ENCODE peak calls at places on chromosomes 11 and 22, in eight cellular contexts. S, J, I, W, X, F, B and A are unnamed samples. For H3K4me1 and H3K36me3, the result is how much of the 10 kb centered on the place peaks cover.

GRCh38 chr22:42881982-42882656 is 25.0 kb upstream of the ARFGAP3 start:
- DNase-seq in S (no peak), J (no peak), I (no peak), W (no peak), X (no peak), F (peak), B (no peak), A (no peak)

GRCh38 chr11:60905551-60906113 is 753 bp downstream of the PRPF19 start:
- DNase-seq in S (peak), J (no peak), I (peak), W (no peak), X (peak), F (peak), B (peak), A (no peak)

GRCh38 chr11:8501838-8502237 is 92.2 kb downstream of the STK33 start:
- DNase-seq in S (no peak), J (no peak), I (peak), W (no peak), X (no peak), F (no peak), B (no peak), A (no peak)

GRCh38 chr11:7520981-7521487 is 7.2 kb downstream of the PPFIBP2 start:
- DNase-seq in S (no peak), J (no peak), I (no peak), W (no peak), X (peak), F (no peak), B (no peak), A (no peak)

GRCh38 chr22:44827666-44828065 is 75.3 kb downstream of the ARHGAP8 start:
- DNase-seq in S (no peak), J (no peak), I (no peak), W (peak), X (no peak), F (no peak), B (no peak), A (no peak)

GRCh38 chr11:128956401-128957203 is 13.9 kb upstream of the TP53AIP1 start:
- DNase-seq in S (no peak), J (no peak), I (peak), W (no peak), X (peak), F (peak), B (peak), A (peak)

GRCh38 chr11:132862918-132863317 is 669.4 kb downstream of the OPCML start:
- DNase-seq in S (no peak), J (no peak), I (no peak), W (no peak), X (no peak), F (no peak), B (no peak), A (no peak)

GRCh38 chr11:58780578-58780977 is 48.8 kb upstream of the GLYAT start:
- DNase-seq in S (no peak), J (no peak), I (no peak), W (no peak), X (no peak), F (no peak), B (no peak), A (no peak)

GRCh38 chr11:45722144-45722543 is 56.7 kb upstream of the CHST1 start:
- DNase-seq in S (no peak), J (no peak), I (no peak), W (no peak), X (no peak), F (no peak), B (no peak), A (no peak)

GRCh38 chr22:49307071-49307830 is 520.4 kb downstream of the BRD1 start:
- DNase-seq in S (peak), J (no peak), I (no peak), W (no peak), X (no peak), F (no peak), B (no peak), A (no peak)

GRCh38 chr11:12680246-12680939 is 6.2 kb downstream of the TEAD1 start:
- DNase-seq in S (peak), J (peak), I (peak), W (peak), X (peak), F (peak), B (peak), A (peak)

GRCh38 chr11:126507646-126508045 is 152.2 kb downstream of the ST3GAL4 start:
- DNase-seq in S (peak), J (no peak), I (no peak), W (no peak), X (no peak), F (no peak), B (no peak), A (no peak)

GRCh38 chr11:23263466-23263865 is 403.2 kb upstream of the CCDC179 start:
- DNase-seq in S (no peak), J (no peak), I (no peak), W (no peak), X (no peak), F (no peak), B (no peak), A (no peak)

GRCh38 chr11:10293423-10294288 is at the start of gene SBF2:
- DNase-seq in S (peak), J (peak), I (peak), W (peak), X (peak), F (peak), B (peak), A (peak)

GRCh38 chr11:77066229-77067023 is at the start of gene CAPN5:
- DNase-seq in S (peak), J (peak), I (peak), W (peak), X (peak), F (peak), B (peak), A (peak)

GRCh38 chr22:46533434-46533833 is 4.0 kb downstream of the CELSR1 start:
- DNase-seq in S (no peak), J (no peak), I (no peak), W (no peak), X (no peak), F (no peak), B (no peak), A (no peak)

GRCh38 chr11:26228778-26229177 is 103.2 kb upstream of the ANO3 start:
- DNase-seq in S (no peak), J (no peak), I (peak), W (no peak), X (no peak), F (no peak), B (no peak), A (no peak)

GRCh38 chr11:129295746-129296145 is 79.9 kb upstream of the BARX2 start:
- DNase-seq in S (no peak), J (no peak), I (peak), W (no peak), X (no peak), F (no peak), B (no peak), A (no peak)

GRCh38 chr22:21612858-21613257 is 17.0 kb downstream of the YDJC start:
- DNase-seq in S (no peak), J (no peak), I (no peak), W (no peak), X (no peak), F (no peak), B (no peak), A (no peak)

GRCh38 chr11:119380816-119381185 is 689 bp downstream of the USP2 start:
- DNase-seq in S (no peak), J (no peak), I (no peak), W (no peak), X (no peak), F (no peak), B (no peak), A (peak)

GRCh38 chr22:23176645-23177027 is 3.7 kb upstream of the BCR start:
- DNase-seq in S (no peak), J (no peak), I (no peak), W (no peak), X (peak), F (no peak), B (no peak), A (no peak)

GRCh38 chr22:23177197-23177596 is 3.1 kb upstream of the BCR start:
- DNase-seq in S (no peak), J (no peak), I (no peak), W (no peak), X (peak), F (no peak), B (no peak), A (no peak)

GRCh38 chr22:23179381-23180294 is 671 bp upstream of the BCR start:
- DNase-seq in S (peak), J (no peak), I (no peak), W (no peak), X (peak), F (no peak), B (no peak), A (no peak)

GRCh38 chr22:23178512-23179254 is 1.6 kb upstream of the BCR start:
- DNase-seq in S (peak), J (peak), I (peak), W (peak), X (peak), F (peak), B (peak), A (peak)

DNA sequence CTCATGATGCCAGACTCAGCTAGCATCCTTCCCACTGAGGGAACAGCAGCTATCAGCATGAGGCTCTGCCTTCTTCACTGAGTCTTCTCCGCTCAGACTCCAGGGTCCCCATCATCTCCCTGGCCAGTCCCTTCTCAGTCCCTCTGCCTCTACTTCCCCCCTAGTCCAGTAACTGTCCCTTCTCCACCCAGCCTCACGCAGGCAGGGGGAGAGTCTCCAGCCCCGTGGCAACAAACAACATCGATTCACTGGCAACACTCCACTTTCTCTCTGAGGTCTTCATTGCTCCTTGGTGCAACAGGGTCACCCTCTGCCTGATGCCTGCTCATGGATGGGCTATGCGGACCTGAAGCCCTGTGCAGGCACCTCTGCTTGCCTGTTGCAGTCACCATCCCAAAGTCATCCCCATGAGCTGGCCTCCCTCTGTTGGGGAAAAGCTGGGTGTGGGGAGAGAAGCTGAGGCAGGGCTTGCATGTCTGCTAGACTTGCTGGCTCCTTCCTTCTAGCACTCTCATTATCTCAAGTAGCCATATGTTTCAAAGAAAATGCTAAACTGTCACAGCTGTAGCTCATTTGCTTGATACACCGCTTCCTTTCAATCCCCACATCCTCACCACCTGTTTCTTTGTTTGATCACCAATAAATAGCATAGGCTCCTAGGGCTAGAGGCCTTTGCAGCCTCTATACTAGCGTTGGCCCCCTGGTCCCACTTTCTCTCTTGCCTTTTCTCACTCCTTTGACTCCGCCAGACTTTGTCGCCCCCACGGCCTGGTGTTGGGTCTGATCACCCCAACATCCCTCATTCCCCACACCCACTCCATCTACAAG is 4.3 kb upstream of the BCR start:
- DNase-seq in S (no peak), J (no peak), I (no peak), W (no peak), X (peak), F (peak), B (no peak), A (no peak)
- H3K4me3 ChIP-seq in S (no peak), J (no peak), I (no peak), W (no peak), X (peak), F (no peak), B (no peak), A (no peak)

GRCh38 chr11:105802390-105802789 is 192.5 kb downstream of the GRIA4 start:
- DNase-seq in S (no peak), J (no peak), I (no peak), W (no peak), X (no peak), F (no peak), B (no peak), A (no peak)
- H3K4me1 ChIP-seq in S (under half), J (under half), I (under half), W (under half), X (under half), F (under half), B (under half), A (under half)

GRCh38 chr11:380491-380890 is 11.2 kb downstream of the B4GALNT4 start:
- DNase-seq in S (no peak), J (no peak), I (no peak), W (no peak), X (no peak), F (no peak), B (no peak), A (no peak)

GRCh38 chr11:380996-381395 is 11.7 kb downstream of the B4GALNT4 start:
- DNase-seq in S (no peak), J (no peak), I (no peak), W (peak), X (no peak), F (no peak), B (no peak), A (no peak)

GRCh38 chr11:379205-380094 is 10.2 kb downstream of the B4GALNT4 start:
- DNase-seq in S (no peak), J (no peak), I (no peak), W (peak), X (no peak), F (no peak), B (no peak), A (no peak)

GRCh38 chr11:381501-382072 is 12.3 kb downstream of the B4GALNT4 start:
- DNase-seq in S (no peak), J (no peak), I (no peak), W (peak), X (no peak), F (no peak), B (no peak), A (no peak)

GRCh38 chr11:380095-380480 is 10.8 kb downstream of the B4GALNT4 start:
- DNase-seq in S (no peak), J (no peak), I (no peak), W (peak), X (no peak), F (no peak), B (no peak), A (no peak)
- H3K36me3 ChIP-seq in S (under half), J (under half), I (under half), W (under half), X (under half), F (under half), B (under half), A (under half)

DNA sequence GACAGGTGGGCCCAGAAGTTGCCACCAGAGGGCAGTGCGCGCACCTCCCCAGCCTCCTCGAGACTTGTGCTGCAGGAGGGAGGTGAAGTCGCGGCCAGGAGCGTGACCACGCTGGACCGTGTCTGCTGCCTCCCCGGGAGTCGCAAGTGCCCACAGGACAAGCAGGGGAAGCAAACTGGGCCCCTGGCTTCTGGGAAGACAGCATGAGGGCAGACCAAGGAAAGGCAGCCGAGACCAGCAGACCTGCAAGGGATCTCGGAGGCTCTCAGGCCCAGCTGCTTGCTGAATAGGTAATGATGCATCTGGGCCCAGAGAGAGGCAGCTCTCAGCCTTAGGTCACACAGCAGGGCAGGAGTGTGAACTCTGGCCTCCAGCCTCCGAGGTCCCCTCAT is 17.0 kb upstream of the IL2RB start:
- DNase-seq in S (peak), J (peak), I (peak), W (peak), X (peak), F (peak), B (peak), A (peak)
- H3K4me3 ChIP-seq in S (no peak), J (peak), I (no peak), W (no peak), X (peak), F (no peak), B (peak), A (no peak)

DNA sequence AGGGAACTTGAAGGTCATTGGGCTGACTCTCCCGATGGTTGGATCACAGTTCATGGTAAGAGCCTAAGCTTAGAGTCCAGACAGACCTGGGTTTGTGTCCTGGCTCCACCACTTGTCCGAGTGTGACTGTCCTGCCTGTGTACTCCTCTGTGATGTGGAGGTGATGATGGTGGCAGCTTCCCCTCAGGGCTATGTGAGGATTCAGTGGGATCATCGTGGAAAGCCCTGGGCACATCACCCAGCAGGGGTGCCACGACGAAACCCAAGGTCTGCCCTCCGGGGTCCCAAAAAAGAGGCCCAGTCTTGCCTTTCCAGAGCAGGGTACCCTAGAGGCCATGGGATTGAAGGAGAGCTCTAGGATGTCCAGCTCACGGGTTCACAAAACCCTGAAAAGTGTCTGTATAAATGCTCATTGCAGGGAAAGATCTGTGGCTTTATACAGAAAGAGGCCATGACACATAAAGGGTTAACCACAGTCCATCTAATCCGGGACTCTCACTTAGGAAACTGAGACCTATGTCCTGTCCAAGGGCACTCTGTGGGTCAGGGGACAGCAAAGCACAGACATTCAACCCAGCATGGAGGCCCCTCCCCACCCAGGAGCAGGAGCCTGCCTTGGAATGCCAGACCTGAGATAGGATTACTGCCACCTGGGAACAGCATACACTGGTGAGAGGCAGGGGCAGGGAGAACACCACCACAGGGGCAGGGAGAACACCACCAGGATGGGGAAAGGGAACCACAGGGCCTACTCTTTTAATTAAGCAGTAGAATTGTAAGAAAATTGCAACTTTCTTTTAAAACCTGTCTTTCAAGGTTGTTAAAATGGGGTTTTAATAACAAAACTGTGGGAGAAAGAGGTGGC is 51.3 kb downstream of the IGLL5 start:
- DNase-seq in S (no peak), J (no peak), I (no peak), W (no peak), X (no peak), F (no peak), B (no peak), A (no peak)
- H3K4me1 ChIP-seq in S (under half), J (under half), I (under half), W (under half), X (half or more), F (under half), B (under half), A (under half)

DNA sequence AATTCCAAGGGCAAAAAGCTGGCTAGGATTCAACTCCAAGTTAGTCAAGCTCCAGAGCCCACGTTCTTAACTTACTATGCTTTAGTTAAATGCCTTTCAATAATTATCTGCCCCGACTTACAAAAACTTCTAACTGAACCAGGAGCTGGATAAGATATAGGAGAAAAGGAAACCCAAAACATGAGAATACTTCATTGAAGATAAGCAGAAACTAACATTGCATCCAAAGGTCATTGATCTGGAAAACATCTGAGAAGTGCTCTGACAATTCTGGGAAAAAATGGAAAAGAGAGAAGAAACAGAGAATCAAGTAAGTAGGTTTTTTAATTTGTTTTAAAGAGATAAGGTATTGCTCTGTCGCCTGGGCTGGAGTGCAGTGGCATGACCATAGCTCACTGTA is 27.2 kb downstream of the ACAT1 start:
- DNase-seq in S (no peak), J (no peak), I (no peak), W (no peak), X (no peak), F (no peak), B (no peak), A (no peak)
- H3K36me3 ChIP-seq in S (half or more), J (half or more), I (under half), W (under half), X (under half), F (under half), B (under half), A (half or more)

GRCh38 chr11:114291381-114291780 is 4.8 kb upstream of the NNMT start:
- DNase-seq in S (no peak), J (no peak), I (peak), W (no peak), X (peak), F (no peak), B (no peak), A (no peak)
- H3K4me3 ChIP-seq in S (no peak), J (no peak), I (no peak), W (no peak), X (peak), F (no peak), B (no peak), A (no peak)

GRCh38 chr11:34029176-34029575 is 22.4 kb upstream of the CAPRIN1 start:
- DNase-seq in S (no peak), J (no peak), I (no peak), W (no peak), X (no peak), F (peak), B (no peak), A (no peak)
- H3K4me1 ChIP-seq in S (under half), J (under half), I (under half), W (under half), X (under half), F (under half), B (under half), A (under half)